ENCODE peak calls at places on chromosomes 6 and 20, in eight cellular contexts. O, G, S, L, N, C, J and R are unnamed samples.

GRCh38 chr20:1631309-1632227 is 11.8 kb upstream of the SIRPB1 start:
- DNase-seq in O (no peak), G (no peak), S (no peak), L (no peak), N (no peak), C (no peak), J (no peak), R (no peak)

GRCh38 chr6:48476257-48476656 is 365.3 kb upstream of the PTCHD4 start:
- DNase-seq in O (no peak), G (no peak), S (no peak), L (no peak), N (no peak), C (no peak), J (no peak), R (no peak)

GRCh38 chr20:6765469-6766058 is 1.9 kb upstream of the BMP2 start:
- DNase-seq in O (peak; percentile 84), G (no peak), S (no peak), L (no peak), N (no peak), C (no peak), J (no peak), R (no peak)

GRCh38 chr20:33862709-33863403 is 51.7 kb downstream of the CHMP4B start:
- DNase-seq in O (peak; percentile 22), G (peak; percentile 13), S (peak; percentile 33), L (no peak), N (peak; percentile 45), C (peak; percentile 83), J (no peak), R (peak; percentile 74)

GRCh38 chr20:62837790-62838458 is 21.1 kb downstream of the COL9A3 start:
- DNase-seq in O (no peak), G (no peak), S (no peak), L (no peak), N (no peak), C (no peak), J (no peak), R (no peak)

GRCh38 chr20:37650661-37651060 is 43.2 kb upstream of the CTNNBL1 start:
- DNase-seq in O (no peak), G (no peak), S (no peak), L (no peak), N (no peak), C (no peak), J (no peak), R (no peak)

GRCh38 chr20:35820715-35821114 is 48.9 kb downstream of the PHF20 start:
- DNase-seq in O (no peak), G (no peak), S (no peak), L (no peak), N (no peak), C (no peak), J (no peak), R (no peak)

GRCh38 chr6:123716506-123716905 is 79.8 kb upstream of the TRDN start:
- DNase-seq in O (no peak), G (no peak), S (no peak), L (no peak), N (no peak), C (no peak), J (no peak), R (no peak)